ENCODE peak calls at places on chromosome 10, in six cellular contexts. O is Peyer's patch, H is body of pancreas, M is HCT116, I is aorta, D is GM23338. Y is an unnamed sample.

GRCh38 chr10:131148270-131148669 is 163.3 kb downstream of the TCERG1L start:
- DNase-seq in O (no peak), H (no peak), M (no peak), I (no peak), D (no peak), Y (no peak)

GRCh38 chr10:121325490-121326231 is 272.6 kb downstream of the FGFR2 start:
- DNase-seq in O (no peak), H (no peak), M (peak; percentile 85), I (no peak), D (no peak), Y (no peak)

GRCh38 chr10:124142960-124143359 is 49.6 kb upstream of the CHST15 start:
- DNase-seq in O (no peak), H (no peak), M (no peak), I (no peak), D (no peak), Y (no peak)

GRCh38 chr10:12048547-12048946 is 5.9 kb upstream of the UPF2 start:
- DNase-seq in O (no peak), H (no peak), M (no peak), I (no peak), D (no peak), Y (no peak)

GRCh38 chr10:85175635-85176034 is 847.2 kb downstream of the CCSER2 start:
- DNase-seq in O (no peak), H (no peak), M (no peak), I (no peak), D (peak; percentile 20), Y (peak; percentile 91)

GRCh38 chr10:75860009-75860408 is 428.6 kb downstream of the LRMDA start:
- DNase-seq in O (no peak), H (no peak), M (no peak), I (no peak), D (no peak), Y (no peak)

GRCh38 chr10:7410306-7410799 is 481 bp downstream of the SFMBT2 start:
- DNase-seq in O (no peak), H (no peak), M (no peak), I (peak; percentile 54), D (peak; percentile 73), Y (peak; percentile 87)

GRCh38 chr10:101840741-101841453 is 2.7 kb downstream of the KCNIP2 start:
- DNase-seq in O (peak; percentile 83), H (peak; percentile 76), M (peak; percentile 72), I (peak; percentile 84), D (peak; percentile 96), Y (peak; percentile 94)

GRCh38 chr10:96789571-96790108 is 42.5 kb upstream of the LCOR start:
- DNase-seq in O (no peak), H (no peak), M (no peak), I (no peak), D (no peak), Y (peak; percentile 55)

GRCh38 chr10:30709700-30710358 is 80.3 kb upstream of the LYZL2 start:
- DNase-seq in O (no peak), H (no peak), M (no peak), I (no peak), D (no peak), Y (no peak)

GRCh38 chr10:118698421-118698820 is 56.3 kb downstream of the CACUL1 start:
- DNase-seq in O (no peak), H (no peak), M (peak; percentile 93), I (peak; percentile 48), D (no peak), Y (peak; percentile 91)

GRCh38 chr10:50242777-50243176 is 8.5 kb downstream of the ASAH2 start:
- DNase-seq in O (no peak), H (no peak), M (no peak), I (no peak), D (no peak), Y (no peak)

GRCh38 chr10:76015245-76015644 is 583.8 kb downstream of the LRMDA start:
- DNase-seq in O (no peak), H (no peak), M (no peak), I (no peak), D (no peak), Y (no peak)

GRCh38 chr10:69180525-69181204 is 631 bp downstream of the SUPV3L1 start:
- DNase-seq in O (no peak), H (no peak), M (no peak), I (peak; percentile 57), D (peak; percentile 55), Y (peak; percentile 71)

GRCh38 chr10:133001114-133001513 is 58.7 kb upstream of the CFAP46 start:
- DNase-seq in O (no peak), H (no peak), M (no peak), I (no peak), D (no peak), Y (no peak)

GRCh38 chr10:46541735-46542566 is 14.5 kb downstream of the GPRIN2 start:
- DNase-seq in O (peak; percentile 46), H (peak; percentile 13), M (no peak), I (peak; percentile 44), D (no peak), Y (no peak)

DNA sequence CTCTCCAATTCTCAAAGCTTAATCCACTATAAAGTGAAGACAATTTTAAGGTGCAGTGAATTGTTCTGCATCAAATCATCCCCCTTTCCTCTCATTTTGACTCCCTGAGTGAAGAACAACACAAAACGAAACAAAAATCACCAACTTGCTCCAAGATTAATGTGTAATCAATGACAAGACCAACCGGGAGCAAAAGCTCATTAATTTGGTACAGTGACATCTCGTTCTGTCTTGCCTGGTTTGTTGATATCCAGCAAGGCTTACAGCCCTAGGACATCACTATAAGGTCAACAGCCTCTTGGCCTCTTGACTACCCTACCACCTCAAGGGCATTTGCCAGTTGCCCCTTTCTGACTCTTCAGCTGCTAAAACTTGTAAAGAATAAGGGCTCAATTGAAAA is 214.4 kb downstream of the SORCS1 start:
- DNase-seq in O (no peak), H (no peak), M (no peak), I (no peak), D (no peak), Y (no peak)
- H3K27me3 ChIP-seq in O (no peaks in the 10 kb centered on the region), H (no peaks in the 10 kb centered on the region), M (no peaks in the 10 kb centered on the region), I (no peaks in the 10 kb centered on the region), D (no peaks in the 10 kb centered on the region), Y (no peaks in the 10 kb centered on the region)

DNA sequence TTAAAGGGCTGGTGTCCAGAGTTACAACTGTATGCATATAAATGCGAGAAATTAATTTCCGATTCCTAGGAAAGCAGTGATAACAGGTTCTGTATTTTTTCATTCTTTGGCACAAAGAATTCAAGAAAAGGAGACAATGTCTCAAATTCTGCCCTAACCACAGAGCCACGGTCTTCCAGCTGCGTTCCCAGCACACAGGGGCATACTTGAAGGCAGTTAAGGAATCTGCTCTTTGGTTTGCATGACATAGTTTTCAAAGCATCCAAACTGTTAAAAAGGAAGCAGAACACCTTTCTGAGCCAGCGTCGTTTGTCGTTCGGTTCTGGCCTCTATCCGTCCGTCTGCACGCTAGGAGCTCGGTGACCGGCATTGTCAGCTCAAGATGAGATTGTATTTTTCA is 417.0 kb upstream of the MKI67 start:
- DNase-seq in O (no peak), H (no peak), M (no peak), I (no peak), D (no peak), Y (no peak)
- H3K27me3 ChIP-seq in O (peaks cover 4% of the 10 kb centered on the region), H (no peaks in the 10 kb centered on the region), M (peaks cover 65% of the 10 kb centered on the region), I (no peaks in the 10 kb centered on the region), D (no peaks in the 10 kb centered on the region), Y (no peaks in the 10 kb centered on the region)

DNA sequence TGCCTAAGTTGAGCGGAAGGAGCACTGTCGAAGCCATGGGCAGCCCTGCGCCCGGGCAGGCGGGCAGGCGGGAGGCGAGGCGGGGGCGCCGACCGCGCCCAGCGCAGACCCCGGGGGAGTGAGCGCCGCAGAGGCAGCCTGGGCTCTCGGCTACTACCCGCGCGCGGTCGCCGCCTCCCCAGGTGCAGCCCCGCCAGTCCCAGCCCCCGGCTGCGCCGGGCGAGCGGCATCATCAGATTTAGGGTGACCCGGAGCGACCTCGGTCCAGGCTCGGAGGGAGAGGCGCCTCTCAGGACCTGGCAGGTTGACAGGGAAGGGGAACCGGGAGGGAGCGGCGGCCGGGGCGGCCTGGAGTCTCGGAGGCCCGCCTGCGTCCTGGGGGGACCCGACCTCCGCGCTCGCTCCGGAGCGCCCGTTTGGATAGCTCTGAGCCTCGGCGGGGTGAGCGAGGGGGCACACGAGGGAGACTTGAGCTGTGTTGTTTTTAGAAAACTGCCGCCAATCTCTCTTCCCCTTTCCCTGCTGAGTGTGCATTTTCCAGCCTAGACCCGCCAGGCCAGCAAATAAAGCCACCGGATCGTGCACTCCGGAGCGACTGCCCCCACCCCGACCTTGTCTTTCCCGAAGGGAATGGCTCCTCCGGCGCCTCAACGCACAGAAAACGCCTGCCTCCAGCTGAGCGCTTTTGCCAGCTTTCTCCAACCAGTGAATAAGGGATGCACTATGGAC is 2.3 kb upstream of the NRP1 start:
- DNase-seq in O (peak; percentile 58), H (peak; percentile 46), M (no peak), I (peak; percentile 79), D (peak; percentile 65), Y (peak; percentile 64)
- H3K27me3 ChIP-seq in O (no peaks in the 10 kb centered on the region), H (no peaks in the 10 kb centered on the region), M (peaks cover 13% of the 10 kb centered on the region), I (no peaks in the 10 kb centered on the region), D (peaks cover 76% of the 10 kb centered on the region), Y (peaks cover 4% of the 10 kb centered on the region)

DNA sequence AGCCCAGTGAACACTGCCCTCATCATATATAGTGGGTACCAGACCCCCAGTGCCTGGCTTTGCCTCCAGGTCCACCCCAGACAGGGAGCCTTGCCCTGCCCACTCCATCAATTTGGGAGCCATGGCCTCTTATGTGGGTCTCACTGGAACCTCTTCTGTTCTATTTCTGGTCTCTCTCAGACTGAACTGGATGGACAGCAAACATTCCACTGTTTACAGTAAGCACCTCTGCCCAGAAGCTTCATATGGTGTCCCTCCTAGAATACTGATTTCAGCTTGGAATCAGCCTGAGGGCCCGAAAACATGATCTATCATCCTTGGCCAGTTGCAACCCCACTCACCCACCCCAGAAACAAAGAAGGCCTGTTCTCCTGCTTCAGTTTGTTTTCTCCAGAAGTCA is 81.0 kb upstream of the SLF2 start:
- DNase-seq in O (no peak), H (no peak), M (no peak), I (no peak), D (no peak), Y (no peak)
- H3K27me3 ChIP-seq in O (peaks cover 41% of the 10 kb centered on the region), H (peaks cover 4% of the 10 kb centered on the region), M (peaks cover 3% of the 10 kb centered on the region), I (no peaks in the 10 kb centered on the region), D (peaks cover 86% of the 10 kb centered on the region), Y (peaks cover 59% of the 10 kb centered on the region)

GRCh38 chr10:97895084-97895483 is 45.4 kb downstream of the GOLGA7B start:
- DNase-seq in O (peak; percentile 27), H (no peak), M (no peak), I (peak; percentile 27), D (no peak), Y (no peak)
- H3K27me3 ChIP-seq in O (no peaks in the 10 kb centered on the region), H (no peaks in the 10 kb centered on the region), M (no peaks in the 10 kb centered on the region), I (no peaks in the 10 kb centered on the region), D (no peaks in the 10 kb centered on the region), Y (no peaks in the 10 kb centered on the region)

Y was measured in mesendoderm.